ENCODE peak calls at places on chromosomes 7 and 10, in nine cellular contexts. One of them, this sample, is unnamed. For H3K27me3, the result is how much of the 10 kb centered on the place peaks cover.

GRCh38 chr10:70779088-70779487 is 6.1 kb downstream of the TBATA start:
- DNase-seq in brain microvascular endothelial cell: no peak
- DNase-seq in MM.1S: no peak
- DNase-seq in AG04450: no peak
- DNase-seq in Karpas-422: no peak
- DNase-seq in stomach: no peak
- DNase-seq in CD8-positive, alpha-beta memory T cell: no peak
- DNase-seq in HL-60: no peak
- DNase-seq in thoracic aorta: no peak
- DNase-seq in this sample: no peak

GRCh38 chr10:96642973-96643372 is 56.2 kb upstream of the TM9SF3 start:
- DNase-seq in CD8-positive, alpha-beta memory T cell: peak
- DNase-seq in stomach: peak
- DNase-seq in HL-60: peak
- DNase-seq in thoracic aorta: peak
- DNase-seq in brain microvascular endothelial cell: peak
- DNase-seq in Karpas-422: peak
- DNase-seq in MM.1S: peak
- DNase-seq in AG04450: no peak
- DNase-seq in this sample: peak

GRCh38 chr10:72235544-72236279 is 19.6 kb upstream of the ASCC1 start:
- DNase-seq in CD8-positive, alpha-beta memory T cell: no peak
- DNase-seq in Karpas-422: no peak
- DNase-seq in MM.1S: no peak
- DNase-seq in AG04450: no peak
- DNase-seq in brain microvascular endothelial cell: no peak
- DNase-seq in thoracic aorta: no peak
- DNase-seq in stomach: no peak
- DNase-seq in HL-60: no peak
- DNase-seq in this sample: no peak

GRCh38 chr7:11701829-11702560 is 130.0 kb downstream of the THSD7A start:
- DNase-seq in thoracic aorta: no peak
- DNase-seq in Karpas-422: peak
- DNase-seq in brain microvascular endothelial cell: peak
- DNase-seq in CD8-positive, alpha-beta memory T cell: no peak
- DNase-seq in HL-60: no peak
- DNase-seq in stomach: no peak
- DNase-seq in MM.1S: no peak
- DNase-seq in AG04450: no peak
- DNase-seq in this sample: no peak

GRCh38 chr7:48384180-48384752 is 213.0 kb downstream of the ABCA13 start:
- DNase-seq in HL-60: no peak
- DNase-seq in brain microvascular endothelial cell: no peak
- DNase-seq in CD8-positive, alpha-beta memory T cell: no peak
- DNase-seq in thoracic aorta: no peak
- DNase-seq in Karpas-422: no peak
- DNase-seq in stomach: no peak
- DNase-seq in AG04450: no peak
- DNase-seq in MM.1S: no peak
- DNase-seq in this sample: peak

GRCh38 chr10:24759706-24760105 is 36.0 kb upstream of the ARHGAP21 start:
- DNase-seq in HL-60: no peak
- DNase-seq in MM.1S: no peak
- DNase-seq in CD8-positive, alpha-beta memory T cell: no peak
- DNase-seq in thoracic aorta: no peak
- DNase-seq in Karpas-422: no peak
- DNase-seq in brain microvascular endothelial cell: no peak
- DNase-seq in stomach: no peak
- DNase-seq in AG04450: no peak
- DNase-seq in this sample: no peak

GRCh38 chr7:27179030-27179429 is 4.9 kb upstream of the HOXA10 start:
- DNase-seq in HL-60: no peak
- DNase-seq in thoracic aorta: no peak
- DNase-seq in brain microvascular endothelial cell: no peak
- DNase-seq in MM.1S: no peak
- DNase-seq in CD8-positive, alpha-beta memory T cell: no peak
- DNase-seq in AG04450: no peak
- DNase-seq in stomach: no peak
- DNase-seq in Karpas-422: no peak
- DNase-seq in this sample: no peak

GRCh38 chr10:131233611-131234258 is 77.8 kb downstream of the TCERG1L start:
- DNase-seq in HL-60: peak
- DNase-seq in AG04450: no peak
- DNase-seq in thoracic aorta: no peak
- DNase-seq in stomach: no peak
- DNase-seq in MM.1S: no peak
- DNase-seq in Karpas-422: no peak
- DNase-seq in brain microvascular endothelial cell: no peak
- DNase-seq in CD8-positive, alpha-beta memory T cell: no peak
- DNase-seq in this sample: no peak

GRCh38 chr7:26153823-26154783 is 2.1 kb downstream of the NFE2L3 start:
- DNase-seq in stomach: peak
- DNase-seq in Karpas-422: no peak
- DNase-seq in CD8-positive, alpha-beta memory T cell: no peak
- DNase-seq in AG04450: no peak
- DNase-seq in MM.1S: peak
- DNase-seq in brain microvascular endothelial cell: peak
- DNase-seq in thoracic aorta: no peak
- DNase-seq in HL-60: no peak
- DNase-seq in this sample: peak

GRCh38 chr10:112907893-112908292 is 42.2 kb upstream of the TCF7L2 start:
- DNase-seq in HL-60: no peak
- DNase-seq in stomach: no peak
- DNase-seq in AG04450: no peak
- DNase-seq in MM.1S: no peak
- DNase-seq in brain microvascular endothelial cell: no peak
- DNase-seq in CD8-positive, alpha-beta memory T cell: no peak
- DNase-seq in thoracic aorta: no peak
- DNase-seq in Karpas-422: no peak
- DNase-seq in this sample: no peak

GRCh38 chr7:159146084-159146858 is 1.6 kb upstream of the VIPR2 start:
- DNase-seq in AG04450: no peak
- DNase-seq in MM.1S: no peak
- DNase-seq in brain microvascular endothelial cell: no peak
- DNase-seq in stomach: no peak
- DNase-seq in thoracic aorta: no peak
- DNase-seq in Karpas-422: no peak
- DNase-seq in HL-60: no peak
- DNase-seq in CD8-positive, alpha-beta memory T cell: no peak
- DNase-seq in this sample: no peak

GRCh38 chr10:129345763-129346162 is 121.3 kb upstream of the MGMT start:
- DNase-seq in AG04450: no peak
- DNase-seq in CD8-positive, alpha-beta memory T cell: no peak
- DNase-seq in Karpas-422: no peak
- DNase-seq in thoracic aorta: no peak
- DNase-seq in brain microvascular endothelial cell: no peak
- DNase-seq in stomach: no peak
- DNase-seq in MM.1S: no peak
- DNase-seq in HL-60: no peak
- DNase-seq in this sample: no peak

GRCh38 chr7:132654150-132654549 is 77.9 kb upstream of the PLXNA4 start:
- DNase-seq in stomach: no peak
- DNase-seq in Karpas-422: peak
- DNase-seq in MM.1S: peak
- DNase-seq in HL-60: peak
- DNase-seq in thoracic aorta: no peak
- DNase-seq in CD8-positive, alpha-beta memory T cell: no peak
- DNase-seq in AG04450: no peak
- DNase-seq in brain microvascular endothelial cell: no peak
- DNase-seq in this sample: no peak

DNA sequence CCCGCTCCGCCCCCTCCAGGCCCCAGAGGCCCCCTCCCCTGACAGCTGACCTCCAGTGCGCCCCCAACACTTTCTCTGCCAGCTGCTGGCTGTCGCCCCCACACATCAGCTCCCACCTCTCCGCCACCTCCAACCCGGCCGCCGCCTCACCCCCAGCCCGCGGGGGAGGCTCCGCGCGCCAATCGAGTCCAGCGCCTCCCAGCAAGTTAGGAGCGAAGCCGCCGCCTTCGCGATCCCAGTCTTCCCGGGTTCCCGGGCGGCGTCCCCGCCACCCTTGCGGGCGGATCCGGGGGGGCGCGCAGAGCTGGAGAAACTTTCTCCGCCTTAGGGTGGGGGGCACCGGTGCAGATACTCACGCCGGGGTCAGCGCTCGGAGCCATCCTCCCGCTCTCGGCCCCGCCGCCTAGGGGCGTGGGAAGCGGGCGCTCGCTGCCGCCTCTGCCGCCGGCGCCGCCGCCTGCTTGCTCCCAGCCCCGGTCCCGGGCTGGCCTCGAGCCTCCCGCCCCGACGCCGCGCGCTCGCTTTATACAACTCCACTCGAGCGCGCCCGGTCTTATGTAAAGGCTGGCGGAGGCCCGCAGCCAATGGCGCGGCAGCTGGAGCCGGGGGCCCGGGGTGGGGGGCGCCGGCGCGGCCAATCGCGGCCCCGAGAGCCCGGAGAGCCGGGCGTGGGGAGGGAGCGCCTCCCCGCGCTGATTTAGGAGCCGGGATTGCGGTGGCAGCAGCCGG is at the start of gene CRTAC1:
- DNase-seq in Karpas-422: no peak
- DNase-seq in CD8-positive, alpha-beta memory T cell: no peak
- DNase-seq in AG04450: no peak
- DNase-seq in stomach: peak
- DNase-seq in HL-60: no peak
- DNase-seq in MM.1S: no peak
- DNase-seq in thoracic aorta: peak
- DNase-seq in brain microvascular endothelial cell: no peak
- DNase-seq in this sample: no peak
- H3K27me3 ChIP-seq in Karpas-422: under half
- H3K27me3 ChIP-seq in CD8-positive, alpha-beta memory T cell: under half
- H3K27me3 ChIP-seq in AG04450: under half
- H3K27me3 ChIP-seq in stomach: half or more
- H3K27me3 ChIP-seq in HL-60: half or more
- H3K27me3 ChIP-seq in MM.1S: under half
- H3K27me3 ChIP-seq in thoracic aorta: under half
- H3K27me3 ChIP-seq in brain microvascular endothelial cell: half or more
- H3K27me3 ChIP-seq in this sample: under half

DNA sequence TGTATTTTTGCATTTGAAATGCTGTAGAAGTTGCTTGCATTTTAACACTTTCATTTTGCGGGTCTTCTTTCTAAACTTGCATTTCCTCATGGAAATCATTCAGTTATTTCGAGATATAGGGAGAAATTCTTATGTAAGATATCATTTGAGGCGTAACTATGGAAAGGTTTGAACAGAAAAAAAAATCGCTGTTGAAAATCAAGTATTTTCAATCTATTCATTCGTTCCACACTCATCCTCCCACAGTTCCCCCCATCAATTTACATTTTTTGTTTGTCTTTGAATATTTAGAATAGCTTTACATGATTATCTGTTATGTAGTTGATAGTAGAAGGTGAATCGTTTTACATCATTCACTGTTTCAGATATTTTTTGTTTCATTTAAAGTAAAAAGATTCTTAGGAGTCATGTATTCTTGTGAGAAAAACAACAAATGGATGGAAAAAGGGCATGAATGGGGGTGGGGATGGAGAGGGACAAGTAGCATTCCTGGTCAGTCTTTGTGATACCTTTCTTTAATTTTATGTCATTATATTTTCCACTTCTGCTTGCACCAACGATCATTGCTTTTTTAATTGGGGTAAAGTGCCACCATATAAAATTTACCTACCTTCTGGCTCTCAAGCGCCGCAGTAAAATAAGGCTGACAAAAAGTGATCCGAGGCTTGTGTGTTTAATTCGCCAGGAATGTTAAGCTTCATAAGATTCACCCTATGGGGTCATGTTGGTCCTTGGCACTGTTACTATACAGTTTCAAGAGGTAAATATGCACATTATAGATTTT is 3.2 kb upstream of the SKIDA1 start:
- DNase-seq in AG04450: no peak
- DNase-seq in thoracic aorta: no peak
- DNase-seq in Karpas-422: no peak
- DNase-seq in MM.1S: no peak
- DNase-seq in stomach: no peak
- DNase-seq in brain microvascular endothelial cell: no peak
- DNase-seq in CD8-positive, alpha-beta memory T cell: no peak
- DNase-seq in HL-60: no peak
- DNase-seq in this sample: no peak
- H3K4me3 ChIP-seq in AG04450: no peak
- H3K4me3 ChIP-seq in thoracic aorta: peak
- H3K4me3 ChIP-seq in Karpas-422: no peak
- H3K4me3 ChIP-seq in MM.1S: no peak
- H3K4me3 ChIP-seq in stomach: no peak
- H3K4me3 ChIP-seq in brain microvascular endothelial cell: peak
- H3K4me3 ChIP-seq in CD8-positive, alpha-beta memory T cell: no peak
- H3K4me3 ChIP-seq in HL-60: no peak
- H3K4me3 ChIP-seq in this sample: no peak

DNA sequence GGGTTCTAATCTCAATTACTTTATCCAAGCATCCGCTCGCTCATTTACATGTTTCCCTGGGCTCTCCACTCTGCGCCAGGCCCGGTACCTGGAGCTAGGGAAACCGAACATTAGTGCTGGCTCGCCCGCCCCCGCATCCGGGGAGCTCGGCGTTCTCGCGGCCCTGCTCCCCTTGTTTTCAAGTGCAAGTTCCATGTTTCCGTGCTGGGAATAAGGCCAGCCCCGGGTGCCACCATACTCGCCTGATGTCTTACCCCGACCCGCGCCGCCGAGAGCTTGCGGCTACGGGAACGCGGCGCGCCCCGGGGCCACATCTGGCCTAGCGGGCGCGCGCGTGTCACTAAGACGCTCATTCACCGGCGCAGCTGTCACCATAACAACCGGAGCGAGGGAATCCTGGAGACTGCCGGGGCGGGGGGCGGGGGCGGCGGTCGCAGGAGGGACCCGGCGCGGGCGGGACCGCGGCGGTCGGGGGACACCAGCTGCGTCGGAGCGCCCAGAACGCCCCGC is at the start of gene NEURL1:
- DNase-seq in brain microvascular endothelial cell: no peak
- DNase-seq in Karpas-422: peak
- DNase-seq in thoracic aorta: no peak
- DNase-seq in stomach: no peak
- DNase-seq in AG04450: no peak
- DNase-seq in HL-60: no peak
- DNase-seq in CD8-positive, alpha-beta memory T cell: no peak
- DNase-seq in MM.1S: peak
- DNase-seq in this sample: no peak
- H3K27me3 ChIP-seq in brain microvascular endothelial cell: half or more
- H3K27me3 ChIP-seq in Karpas-422: under half
- H3K27me3 ChIP-seq in thoracic aorta: under half
- H3K27me3 ChIP-seq in stomach: half or more
- H3K27me3 ChIP-seq in AG04450: half or more
- H3K27me3 ChIP-seq in HL-60: under half
- H3K27me3 ChIP-seq in CD8-positive, alpha-beta memory T cell: under half
- H3K27me3 ChIP-seq in MM.1S: under half
- H3K27me3 ChIP-seq in this sample: under half

DNA sequence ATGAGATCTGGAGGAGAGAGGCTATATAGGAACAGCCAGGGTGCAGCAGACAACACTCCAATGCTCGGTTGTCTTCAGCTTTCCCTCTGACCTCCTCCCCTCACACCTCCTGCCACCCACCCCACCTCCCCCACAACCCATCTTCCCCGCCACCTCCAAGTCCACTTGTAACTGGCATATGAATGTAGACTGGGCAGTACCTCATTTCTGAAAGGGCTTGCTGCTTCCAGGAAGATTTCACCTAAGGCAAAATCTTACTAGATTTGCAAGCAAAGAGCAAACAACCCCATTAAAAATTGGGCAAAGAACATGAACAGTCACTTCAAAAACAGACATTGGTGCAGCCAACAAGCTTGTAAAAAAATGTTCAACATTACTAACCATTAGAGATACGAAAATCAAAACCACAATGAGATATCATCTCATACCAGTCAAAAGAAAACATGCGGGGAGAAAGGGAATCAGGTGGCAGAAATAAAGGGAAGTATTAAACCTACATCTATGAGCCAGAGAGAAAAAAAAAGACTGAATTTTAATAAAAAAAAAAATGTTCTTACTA is 164.6 kb upstream of the C1GALT1 start:
- DNase-seq in brain microvascular endothelial cell: no peak
- DNase-seq in HL-60: no peak
- DNase-seq in MM.1S: no peak
- DNase-seq in stomach: no peak
- DNase-seq in Karpas-422: no peak
- DNase-seq in AG04450: no peak
- DNase-seq in thoracic aorta: no peak
- DNase-seq in CD8-positive, alpha-beta memory T cell: no peak
- DNase-seq in this sample: no peak
- H3K4me3 ChIP-seq in brain microvascular endothelial cell: no peak
- H3K4me3 ChIP-seq in HL-60: no peak
- H3K4me3 ChIP-seq in MM.1S: no peak
- H3K4me3 ChIP-seq in stomach: no peak
- H3K4me3 ChIP-seq in Karpas-422: no peak
- H3K4me3 ChIP-seq in AG04450: no peak
- H3K4me3 ChIP-seq in thoracic aorta: no peak
- H3K4me3 ChIP-seq in CD8-positive, alpha-beta memory T cell: no peak
- H3K4me3 ChIP-seq in this sample: no peak

This sample was measured in bronchial epithelial cell.